ENCODE peak calls at places on chromosomes 16 and 17, in eight cellular contexts. X is activated T-cell treated with anti-CD3 and anti-CD28 coated beads, Interleukin-2, amount 50 U/mL, for 72 hours; D is stimulated activated naive CD8-positive, alpha-beta T cell treated with anti-CD3 and anti-CD28 coated beads, Interleukin-15, Interleukin-2, amounts not matched to agents 100 U/mL and 50 U/mL, for 24 hours; Q is stimulated activated effector memory CD8-positive, alpha-beta T cell treated with anti-CD3 and anti-CD28 coated beads, Interleukin-12 subunit alpha, Interleukin-12 subunit beta, amount 100 ng/mL, for 72 hours; I is CD8-positive, alpha-beta T cell; A is stimulated activated CD4-positive, alpha-beta T cell treated with anti-CD3 and anti-CD28 coated beads, Interleukin-2, amount 100 ng/mL, for 48 hours; Z is HuH-7.5; E is progenitor cell of endocrine pancreas. U is an unnamed sample.

GRCh38 chr16:10579965-10580918 is at the start of gene EMP2:
- DNase-seq in X (no peak), D (peak; percentile 20), Q (no peak), I (no peak), A (no peak), Z (peak; percentile 72), E (peak; percentile 55), U (peak; percentile 75)

GRCh38 chr17:65364408-65364807 is 197.0 kb downstream of the AXIN2 start:
- DNase-seq in X (no peak), D (no peak), Q (no peak), I (no peak), A (no peak), Z (no peak), E (no peak), U (no peak)

GRCh38 chr16:84742561-84743200 is 42.9 kb downstream of the USP10 start:
- DNase-seq in X (no peak), D (no peak), Q (no peak), I (no peak), A (no peak), Z (no peak), E (no peak), U (no peak)

GRCh38 chr17:75317671-75318070 is 28.4 kb upstream of the SLC25A19 start:
- DNase-seq in X (no peak), D (no peak), Q (no peak), I (no peak), A (no peak), Z (no peak), E (no peak), U (no peak)

GRCh38 chr16:12503201-12503600 is 300.5 kb downstream of the CPPED1 start:
- DNase-seq in X (no peak), D (no peak), Q (no peak), I (no peak), A (no peak), Z (no peak), E (no peak), U (no peak)

GRCh38 chr17:32822996-32823395 is 53.9 kb downstream of the MYO1D start:
- DNase-seq in X (no peak), D (no peak), Q (no peak), I (no peak), A (no peak), Z (no peak), E (no peak), U (no peak)

GRCh38 chr16:58847902-58848661 is 114.0 kb upstream of the GOT2 start:
- DNase-seq in X (no peak), D (no peak), Q (no peak), I (no peak), A (no peak), Z (no peak), E (no peak), U (no peak)

GRCh38 chr16:2963611-2964415 is at the start of gene KREMEN2:
- DNase-seq in X (no peak), D (peak; percentile 56), Q (no peak), I (no peak), A (no peak), Z (peak; percentile 86), E (no peak), U (peak; percentile 64)

GRCh38 chr17:73103661-73104335 is 11.3 kb upstream of the SLC39A11 start:
- DNase-seq in X (no peak), D (no peak), Q (no peak), I (no peak), A (no peak), Z (no peak), E (no peak), U (no peak)

GRCh38 chr17:57755479-57756070 is 10.5 kb upstream of the CCDC182 start:
- DNase-seq in X (no peak), D (no peak), Q (no peak), I (no peak), A (no peak), Z (no peak), E (no peak), U (no peak)

GRCh38 chr16:49731911-49732310 is 124.0 kb downstream of the ZNF423 start:
- DNase-seq in X (no peak), D (no peak), Q (no peak), I (no peak), A (no peak), Z (no peak), E (no peak), U (no peak)

GRCh38 chr16:10180771-10181163 is 1.5 kb downstream of the GRIN2A start:
- DNase-seq in X (peak; percentile 29), D (peak; percentile 56), Q (no peak), I (no peak), A (peak; percentile 22), Z (peak; percentile 37), E (peak; percentile 65), U (peak; percentile 65)

GRCh38 chr16:68719993-68720489 is 17.1 kb upstream of the CDH1 start:
- DNase-seq in X (peak; percentile 36), D (no peak), Q (no peak), I (no peak), A (no peak), Z (no peak), E (no peak), U (no peak)

GRCh38 chr17:15909481-15909991 is 35.4 kb upstream of the ADORA2B start:
- DNase-seq in X (no peak), D (no peak), Q (no peak), I (no peak), A (no peak), Z (no peak), E (no peak), U (no peak)

U was measured in neuronal stem cell.